ENCODE peak calls at places on chromosomes 4 and X, in four cellular contexts. One of them, this sample, is unnamed.

GRCh38 chr4:159382875-159383568 is 280.1 kb downstream of the RAPGEF2 start:
- DNase-seq in transverse colon: no peak
- DNase-seq in stomach: no peak
- DNase-seq in Panc1: no peak
- DNase-seq in this sample: no peak

GRCh38 chr4:154559141-154559841 is 3.5 kb upstream of the FGB start:
- DNase-seq in stomach: no peak
- DNase-seq in transverse colon: no peak
- DNase-seq in Panc1: peak; percentile 24
- DNase-seq in this sample: no peak

GRCh38 chrX:64975989-64976672 is at the start of gene ZC4H2:
- DNase-seq in Panc1: peak; percentile 27
- DNase-seq in transverse colon: peak; percentile 80
- DNase-seq in stomach: peak; percentile 75
- DNase-seq in this sample: peak; percentile 46

GRCh38 chr4:106494066-106494465 is 125.5 kb upstream of the GIMD1 start:
- DNase-seq in Panc1: no peak
- DNase-seq in stomach: no peak
- DNase-seq in transverse colon: no peak
- DNase-seq in this sample: no peak

GRCh38 chr4:7506119-7506518 is 71.4 kb upstream of the PSAPL1 start:
- DNase-seq in transverse colon: no peak
- DNase-seq in Panc1: no peak
- DNase-seq in stomach: no peak
- DNase-seq in this sample: no peak

GRCh38 chr4:16225139-16225538 is 1.1 kb downstream of the TAPT1 start:
- DNase-seq in transverse colon: no peak
- DNase-seq in stomach: no peak
- DNase-seq in Panc1: no peak
- DNase-seq in this sample: no peak

GRCh38 chr4:30208731-30209435 is 511.3 kb upstream of the PCDH7 start:
- DNase-seq in Panc1: peak; percentile 64
- DNase-seq in stomach: no peak
- DNase-seq in transverse colon: no peak
- DNase-seq in this sample: no peak

GRCh38 chr4:947491-947971 is 15.3 kb downstream of the TMEM175 start:
- DNase-seq in transverse colon: no peak
- DNase-seq in stomach: no peak
- DNase-seq in Panc1: no peak
- DNase-seq in this sample: no peak

GRCh38 chr4:121147923-121148443 is 16.1 kb downstream of the TNIP3 start:
- DNase-seq in transverse colon: no peak
- DNase-seq in Panc1: no peak
- DNase-seq in stomach: no peak
- DNase-seq in this sample: no peak

GRCh38 chrX:17669891-17670290 is 67.4 kb upstream of the SCML1 start:
- DNase-seq in stomach: no peak
- DNase-seq in Panc1: no peak
- DNase-seq in transverse colon: no peak
- DNase-seq in this sample: no peak

GRCh38 chr4:16026155-16026761 is 57.6 kb downstream of the PROM1 start:
- DNase-seq in Panc1: peak; percentile 27
- DNase-seq in transverse colon: no peak
- DNase-seq in stomach: no peak
- DNase-seq in this sample: no peak

GRCh38 chr4:8108991-8109390 is 49.6 kb downstream of the ABLIM2 start:
- DNase-seq in Panc1: no peak
- DNase-seq in stomach: no peak
- DNase-seq in transverse colon: no peak
- DNase-seq in this sample: no peak

GRCh38 chr4:26459756-26460530 is 30.3 kb downstream of the CCKAR start:
- DNase-seq in stomach: no peak
- DNase-seq in Panc1: no peak
- DNase-seq in transverse colon: no peak
- DNase-seq in this sample: no peak

GRCh38 chr4:5894266-5894665 is 1.4 kb upstream of the CRMP1 start:
- DNase-seq in transverse colon: no peak
- DNase-seq in Panc1: no peak
- DNase-seq in stomach: no peak
- DNase-seq in this sample: no peak

GRCh38 chr4:56613101-56613862 is 67.8 kb downstream of the HOPX start:
- DNase-seq in stomach: no peak
- DNase-seq in Panc1: no peak
- DNase-seq in transverse colon: no peak
- DNase-seq in this sample: no peak

GRCh38 chrX:124216396-124217124 is 115.9 kb upstream of the TEX13D start:
- DNase-seq in transverse colon: no peak
- DNase-seq in stomach: no peak
- DNase-seq in Panc1: no peak
- DNase-seq in this sample: no peak

GRCh38 chr4:19402666-19403065 is 849.0 kb upstream of the SLIT2 start:
- DNase-seq in stomach: no peak
- DNase-seq in transverse colon: no peak
- DNase-seq in Panc1: no peak
- DNase-seq in this sample: no peak

GRCh38 chr4:148152868-148153630 is 289.2 kb downstream of the NR3C2 start:
- DNase-seq in stomach: no peak
- DNase-seq in Panc1: no peak
- DNase-seq in transverse colon: no peak
- DNase-seq in this sample: no peak
- TF ChIP-seq CTCF in stomach: no peak
- TF ChIP-seq CTCF in Panc1: no peak
- TF ChIP-seq CTCF in transverse colon: no peak
- TF ChIP-seq CTCF in this sample: no peak

DNA sequence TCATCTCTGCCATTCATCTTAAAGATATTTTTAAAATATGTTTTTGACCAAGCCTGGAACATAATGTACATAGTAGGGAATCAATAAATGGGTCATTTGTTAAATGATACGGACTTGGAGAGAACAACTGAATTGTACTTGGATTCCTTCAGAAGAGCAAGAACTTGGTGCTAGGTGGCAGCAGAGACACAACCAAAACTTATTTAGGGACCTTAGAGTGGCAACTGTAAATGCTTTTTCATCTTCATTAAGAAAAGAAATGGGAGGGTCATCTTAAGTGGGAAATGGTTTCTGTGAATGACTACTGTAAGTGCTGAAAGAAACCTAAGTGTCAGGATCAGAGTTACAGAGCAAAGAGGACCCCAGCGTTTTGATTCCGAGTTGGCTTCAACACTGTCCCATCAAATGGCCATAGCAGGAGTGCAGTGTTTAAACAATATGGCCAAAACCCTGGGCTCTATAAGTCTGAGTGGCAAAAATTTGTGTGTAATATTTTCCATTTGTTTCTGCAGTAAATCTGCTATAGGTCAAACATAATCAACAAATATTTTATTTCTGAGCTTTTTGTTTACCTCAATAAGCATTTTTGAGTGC is 213.6 kb downstream of the PALLD start:
- DNase-seq in Panc1: peak; percentile 27
- DNase-seq in stomach: peak; percentile 40
- DNase-seq in transverse colon: peak; percentile 35
- DNase-seq in this sample: no peak
- TF ChIP-seq CTCF in Panc1: peak; percentile 59
- TF ChIP-seq CTCF in stomach: peak; percentile 50
- TF ChIP-seq CTCF in transverse colon: peak; percentile 58
- TF ChIP-seq CTCF in this sample: peak; percentile 44

DNA sequence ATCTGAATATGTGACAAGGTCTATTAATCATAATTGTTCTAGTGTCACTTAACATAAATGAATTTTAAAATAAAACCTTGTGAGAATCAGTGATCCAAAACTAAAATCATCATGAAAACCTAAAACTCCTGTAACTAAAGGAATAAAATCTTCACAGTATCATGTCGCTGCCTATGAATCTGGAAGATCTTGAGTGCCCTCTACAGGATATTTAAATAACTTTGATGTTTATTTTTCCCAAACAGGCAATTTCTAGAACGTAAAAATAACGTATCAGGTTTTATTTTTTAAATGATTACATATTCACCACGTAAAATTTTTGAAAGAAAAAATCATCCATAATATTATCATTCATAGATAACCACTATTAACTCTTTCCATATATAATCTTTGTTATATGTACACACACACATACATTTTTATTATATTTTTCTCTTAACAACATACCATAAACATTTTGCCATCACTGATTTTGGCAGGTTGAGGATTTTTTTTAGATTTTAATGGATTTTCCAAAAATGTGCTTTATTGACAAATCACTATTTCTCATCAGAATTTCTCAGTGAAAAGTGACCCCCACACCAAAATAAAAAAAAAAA is 79.6 kb downstream of the COMMD8 start:
- DNase-seq in transverse colon: no peak
- DNase-seq in stomach: no peak
- DNase-seq in Panc1: no peak
- DNase-seq in this sample: no peak
- TF ChIP-seq CTCF in transverse colon: peak; percentile 38
- TF ChIP-seq CTCF in stomach: no peak
- TF ChIP-seq CTCF in Panc1: peak; percentile 49
- TF ChIP-seq CTCF in this sample: peak; percentile 77

GRCh38 chrX:154051210-154051810 is 31.6 kb upstream of the IRAK1 start:
- DNase-seq in Panc1: peak; percentile 33
- DNase-seq in stomach: peak; percentile 82
- DNase-seq in transverse colon: peak; percentile 81
- DNase-seq in this sample: peak; percentile 33
- TF ChIP-seq CTCF in Panc1: peak; percentile 89
- TF ChIP-seq CTCF in stomach: peak; percentile 65
- TF ChIP-seq CTCF in transverse colon: peak; percentile 65
- TF ChIP-seq CTCF in this sample: peak; percentile 61

GRCh38 chrX:143462696-143463095 is 54.6 kb downstream of the SPANXN3 start:
- DNase-seq in Panc1: no peak
- DNase-seq in transverse colon: no peak
- DNase-seq in stomach: no peak
- DNase-seq in this sample: no peak

GRCh38 chrX:143466130-143466529 is 51.1 kb downstream of the SPANXN3 start:
- DNase-seq in stomach: no peak
- DNase-seq in Panc1: no peak
- DNase-seq in transverse colon: no peak
- DNase-seq in this sample: no peak

DNA sequence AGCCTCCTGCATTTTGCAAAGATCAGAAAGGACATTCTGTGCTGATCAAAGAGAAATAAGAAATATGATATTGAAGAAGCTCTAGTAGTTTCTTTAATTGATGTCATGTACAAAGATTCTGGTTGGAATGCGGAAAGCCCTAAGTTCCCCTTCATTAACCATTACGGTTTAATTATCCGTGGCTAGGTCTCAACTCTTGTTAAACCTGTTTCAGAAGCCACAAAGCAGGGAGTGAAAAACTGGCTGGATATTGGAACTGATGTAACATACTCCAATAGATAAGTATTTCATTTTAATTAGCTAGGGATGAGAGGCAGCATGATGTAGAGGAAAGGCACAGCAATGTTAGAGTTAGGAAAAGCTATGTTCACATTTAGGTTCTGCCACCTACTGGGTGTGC is 55.7 kb downstream of the SPANXN3 start:
- DNase-seq in Panc1: no peak
- DNase-seq in stomach: no peak
- DNase-seq in transverse colon: no peak
- DNase-seq in this sample: no peak
- TF ChIP-seq CTCF in Panc1: no peak
- TF ChIP-seq CTCF in stomach: no peak
- TF ChIP-seq CTCF in transverse colon: no peak
- TF ChIP-seq CTCF in this sample: no peak

GRCh38 chrX:3465017-3465416 is 118.6 kb upstream of the MXRA5 start:
- DNase-seq in transverse colon: no peak
- DNase-seq in Panc1: no peak
- DNase-seq in stomach: no peak
- DNase-seq in this sample: no peak

GRCh38 chrX:3461824-3462508 is 115.5 kb upstream of the MXRA5 start:
- DNase-seq in transverse colon: no peak
- DNase-seq in Panc1: no peak
- DNase-seq in stomach: no peak
- DNase-seq in this sample: no peak
- TF ChIP-seq CTCF in transverse colon: no peak
- TF ChIP-seq CTCF in Panc1: no peak
- TF ChIP-seq CTCF in stomach: no peak
- TF ChIP-seq CTCF in this sample: no peak

GRCh38 chr4:170008376-170008775 is 17.8 kb downstream of the MFAP3L start:
- DNase-seq in Panc1: no peak
- DNase-seq in transverse colon: no peak
- DNase-seq in stomach: no peak
- DNase-seq in this sample: no peak
- TF ChIP-seq CTCF in Panc1: peak; percentile 23
- TF ChIP-seq CTCF in transverse colon: no peak
- TF ChIP-seq CTCF in stomach: no peak
- TF ChIP-seq CTCF in this sample: no peak

This sample was measured in progenitor cell of endocrine pancreas.